ENCODE peak calls at places on chromosomes 5 and 9, in four cellular contexts. One of them, this sample, is unnamed.

GRCh38 chr5:163997965-163998364 is 492.5 kb downstream of the MAT2B start:
- DNase-seq in GM12878: no peak
- DNase-seq in GM12891: no peak
- DNase-seq in K562: no peak
- DNase-seq in this sample: no peak

GRCh38 chr9:82036101-82036500 is 47.5 kb downstream of the SPATA31D1 start:
- DNase-seq in GM12878: no peak
- DNase-seq in GM12891: no peak
- DNase-seq in K562: no peak
- DNase-seq in this sample: no peak

GRCh38 chr5:148387325-148387724 is 3.6 kb downstream of the FBXO38 start:
- DNase-seq in GM12878: no peak
- DNase-seq in GM12891: no peak
- DNase-seq in K562: no peak
- DNase-seq in this sample: no peak

GRCh38 chr9:90882991-90883600 is 81.5 kb downstream of the SYK start:
- DNase-seq in GM12878: no peak
- DNase-seq in GM12891: no peak
- DNase-seq in K562: no peak
- DNase-seq in this sample: no peak

GRCh38 chr5:131303537-131303936 is 39.7 kb downstream of the CDC42SE2 start:
- DNase-seq in GM12878: no peak
- DNase-seq in GM12891: no peak
- DNase-seq in K562: no peak
- DNase-seq in this sample: no peak

GRCh38 chr5:121399879-121400278 is 451.8 kb upstream of the FTMT start:
- DNase-seq in GM12878: peak
- DNase-seq in GM12891: no peak
- DNase-seq in K562: no peak
- DNase-seq in this sample: no peak

GRCh38 chr9:2749485-2749884 is 32.2 kb downstream of the KCNV2 start:
- DNase-seq in GM12878: no peak
- DNase-seq in GM12891: no peak
- DNase-seq in K562: no peak
- DNase-seq in this sample: no peak

GRCh38 chr9:92963831-92964606 is 16.7 kb downstream of the FGD3 start:
- DNase-seq in GM12878: peak
- DNase-seq in GM12891: no peak
- DNase-seq in K562: no peak
- DNase-seq in this sample: peak

GRCh38 chr5:73793911-73794310 is 167.9 kb downstream of the ARHGEF28 start:
- DNase-seq in GM12878: no peak
- DNase-seq in GM12891: no peak
- DNase-seq in K562: no peak
- DNase-seq in this sample: no peak

GRCh38 chr5:106797996-106798395 is 872.7 kb downstream of the EFNA5 start:
- DNase-seq in GM12878: no peak
- DNase-seq in GM12891: no peak
- DNase-seq in K562: no peak
- DNase-seq in this sample: no peak

GRCh38 chr9:72622186-72622585 is 100.8 kb downstream of the TMC1 start:
- DNase-seq in GM12878: no peak
- DNase-seq in GM12891: no peak
- DNase-seq in K562: no peak
- DNase-seq in this sample: no peak

GRCh38 chr9:18255747-18256146 is 218.2 kb upstream of the ADAMTSL1 start:
- DNase-seq in GM12878: no peak
- DNase-seq in GM12891: no peak
- DNase-seq in K562: no peak
- DNase-seq in this sample: no peak

GRCh38 chr5:73135429-73136276 is 15.3 kb downstream of the TMEM171 start:
- DNase-seq in GM12878: no peak
- DNase-seq in GM12891: no peak
- DNase-seq in K562: peak
- DNase-seq in this sample: no peak

GRCh38 chr5:19795218-19795617 is 192.8 kb downstream of the CDH18 start:
- DNase-seq in GM12878: no peak
- DNase-seq in GM12891: no peak
- DNase-seq in K562: no peak
- DNase-seq in this sample: no peak

GRCh38 chr5:73419414-73420390 is 28.9 kb downstream of the FOXD1 start:
- DNase-seq in GM12878: no peak
- DNase-seq in GM12891: no peak
- DNase-seq in K562: no peak
- DNase-seq in this sample: no peak

GRCh38 chr5:169629847-169630548 is 7.1 kb upstream of the DOCK2 start:
- DNase-seq in GM12878: no peak
- DNase-seq in GM12891: no peak
- DNase-seq in K562: no peak
- DNase-seq in this sample: no peak

GRCh38 chr5:129118826-129119225 is 24.3 kb downstream of the ISOC1 start:
- DNase-seq in GM12878: no peak
- DNase-seq in GM12891: no peak
- DNase-seq in K562: no peak
- DNase-seq in this sample: no peak

GRCh38 chr9:4425358-4426045 is 64.8 kb upstream of the SLC1A1 start:
- DNase-seq in GM12878: no peak
- DNase-seq in GM12891: no peak
- DNase-seq in K562: no peak
- DNase-seq in this sample: no peak

GRCh38 chr5:91528831-91529230 is 145.7 kb upstream of the ARRDC3 start:
- DNase-seq in GM12878: no peak
- DNase-seq in GM12891: no peak
- DNase-seq in K562: no peak
- DNase-seq in this sample: no peak

GRCh38 chr5:173745561-173745960 is 129.1 kb upstream of the BOD1 start:
- DNase-seq in GM12878: no peak
- DNase-seq in GM12891: no peak
- DNase-seq in K562: no peak
- DNase-seq in this sample: no peak

GRCh38 chr5:111927191-111927590 is 170.2 kb upstream of the NREP start:
- DNase-seq in GM12878: no peak
- DNase-seq in GM12891: no peak
- DNase-seq in K562: no peak
- DNase-seq in this sample: no peak

DNA sequence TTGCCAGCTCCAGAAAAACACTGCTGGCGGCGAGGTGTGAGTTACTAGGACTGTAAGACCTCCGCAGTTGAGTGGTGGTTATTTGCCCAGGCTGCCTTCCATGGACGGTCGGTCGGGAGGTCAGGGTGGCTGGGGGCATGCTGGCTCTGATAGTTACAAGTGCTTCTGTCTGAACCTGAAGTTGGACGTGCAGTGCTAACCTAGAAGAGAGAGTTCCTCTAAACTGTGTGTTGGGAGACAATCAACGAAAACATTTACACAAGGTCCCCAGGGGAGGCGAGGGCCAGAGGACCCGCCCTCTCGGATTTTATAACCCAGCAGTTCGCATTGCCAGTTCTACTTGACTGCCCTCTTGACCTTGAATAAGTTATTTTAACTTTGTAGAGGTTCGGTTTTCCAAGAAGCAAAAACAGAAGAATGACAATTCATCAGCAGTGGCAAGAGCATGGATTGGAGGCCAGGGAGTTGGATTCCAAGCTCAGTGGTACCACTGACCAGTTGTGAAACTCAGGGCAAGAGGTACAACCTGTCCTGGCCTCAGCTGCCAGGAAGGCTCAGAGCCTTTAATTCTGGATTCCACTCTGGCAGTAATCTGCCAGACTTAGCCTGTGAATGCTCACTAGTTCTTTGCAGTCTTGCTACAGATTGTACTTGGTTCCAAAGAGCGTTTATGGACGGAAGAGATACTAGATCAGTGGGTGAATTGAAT is 28.7 kb upstream of the PDE8B start:
- DNase-seq in GM12878: no peak
- DNase-seq in GM12891: no peak
- DNase-seq in K562: no peak
- DNase-seq in this sample: no peak
- TF ChIP-seq POLR2AphosphoS5 in GM12878: no peak
- TF ChIP-seq POLR2AphosphoS5 in GM12891: no peak
- TF ChIP-seq POLR2AphosphoS5 in K562: no peak
- TF ChIP-seq POLR2AphosphoS5 in this sample: no peak

GRCh38 chr9:119707228-119707627 is 338.0 kb upstream of the BRINP1 start:
- DNase-seq in GM12878: no peak
- DNase-seq in GM12891: no peak
- DNase-seq in K562: no peak
- DNase-seq in this sample: no peak

GRCh38 chr9:119709431-119709830 is 340.2 kb upstream of the BRINP1 start:
- DNase-seq in GM12878: no peak
- DNase-seq in GM12891: no peak
- DNase-seq in K562: no peak
- DNase-seq in this sample: no peak
- TF ChIP-seq SPI1 in GM12878: no peak
- TF ChIP-seq SPI1 in GM12891: no peak
- TF ChIP-seq SPI1 in K562: no peak
- TF ChIP-seq SPI1 in this sample: no peak

DNA sequence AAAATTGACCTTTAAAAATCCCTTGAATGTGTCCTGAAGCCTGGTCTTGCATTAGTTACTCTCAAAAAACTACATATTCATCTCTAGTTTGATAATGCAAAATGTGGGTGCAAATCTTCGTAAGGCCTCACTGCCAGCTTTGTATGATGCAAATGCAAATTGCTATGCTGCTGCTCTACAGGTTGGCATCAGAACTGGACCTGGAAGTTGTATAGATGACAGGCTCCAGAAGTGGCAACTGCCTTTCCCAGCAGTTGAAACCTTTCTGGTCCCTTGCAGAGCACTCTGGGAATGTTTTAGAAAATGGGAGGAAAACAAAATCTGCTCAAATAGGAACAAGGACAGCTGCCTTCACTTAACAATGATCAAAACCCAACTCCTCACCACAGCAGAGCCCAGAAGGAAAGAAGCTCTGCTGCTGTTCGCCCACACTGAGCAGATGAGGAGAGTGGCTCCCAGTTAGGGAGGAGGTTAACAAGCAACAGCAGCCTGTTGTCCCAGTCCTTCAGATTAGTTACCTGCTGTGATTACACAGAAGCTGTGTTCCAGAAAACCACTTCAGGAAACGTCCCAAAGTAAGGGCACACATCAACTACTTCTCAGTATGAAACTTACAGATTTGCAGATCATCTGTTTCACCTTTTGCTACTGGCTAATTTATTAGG is 93.5 kb downstream of the PLPP1 start:
- DNase-seq in GM12878: no peak
- DNase-seq in GM12891: no peak
- DNase-seq in K562: no peak
- DNase-seq in this sample: no peak
- TF ChIP-seq POLR2AphosphoS5 in GM12878: no peak
- TF ChIP-seq POLR2AphosphoS5 in GM12891: no peak
- TF ChIP-seq POLR2AphosphoS5 in K562: no peak
- TF ChIP-seq POLR2AphosphoS5 in this sample: no peak

GRCh38 chr5:141835928-141836667 is 42.1 kb downstream of the PCDH1 start:
- DNase-seq in GM12878: no peak
- DNase-seq in GM12891: no peak
- DNase-seq in K562: no peak
- DNase-seq in this sample: no peak
- TF ChIP-seq SPI1 in GM12878: no peak
- TF ChIP-seq SPI1 in GM12891: no peak
- TF ChIP-seq SPI1 in K562: no peak
- TF ChIP-seq SPI1 in this sample: no peak